ENCODE peak calls at places on chromosome 22, in eight cellular contexts. U is AG09309, E is Calu3, B is cardiac muscle cell, C is upper lobe of right lung, H is neural crest cell, I is osteoblast, G is psoas muscle. T is an unnamed sample.

GRCh38 chr22:43317252-43317651 is 25.9 kb downstream of the SCUBE1 start:
- DNase-seq in U (no peak), E (no peak), B (no peak), C (no peak), H (no peak), I (no peak), G (no peak), T (no peak)

GRCh38 chr22:23825246-23825905 is 13.4 kb downstream of the DERL3 start:
- DNase-seq in U (no peak), E (no peak), B (no peak), C (no peak), H (no peak), I (no peak), G (peak), T (peak)

GRCh38 chr22:47858773-47859306 is 1096.4 kb downstream of the TBC1D22A start:
- DNase-seq in U (no peak), E (no peak), B (no peak), C (no peak), H (no peak), I (no peak), G (no peak), T (no peak)

GRCh38 chr22:23705358-23705757 is 14.5 kb downstream of the RGL4 start:
- DNase-seq in U (no peak), E (no peak), B (no peak), C (no peak), H (no peak), I (no peak), G (no peak), T (no peak)

GRCh38 chr22:22703715-22704114 is 59.3 kb downstream of the GGTLC2 start:
- DNase-seq in U (no peak), E (no peak), B (peak), C (no peak), H (no peak), I (peak), G (no peak), T (no peak)

GRCh38 chr22:23073506-23074229 is 3.3 kb downstream of the GNAZ start:
- DNase-seq in U (no peak), E (no peak), B (no peak), C (peak), H (no peak), I (peak), G (peak), T (peak)

GRCh38 chr22:25409240-25409639 is 155.2 kb upstream of the GRK3 start:
- DNase-seq in U (no peak), E (no peak), B (no peak), C (no peak), H (no peak), I (no peak), G (no peak), T (no peak)

GRCh38 chr22:44535362-44536095 is 37.5 kb upstream of the RTL6 start:
- DNase-seq in U (no peak), E (no peak), B (no peak), C (peak), H (no peak), I (no peak), G (no peak), T (no peak)

GRCh38 chr22:34116126-34116525 is 195.8 kb upstream of the LARGE1 start:
- DNase-seq in U (no peak), E (no peak), B (no peak), C (no peak), H (no peak), I (no peak), G (no peak), T (no peak)

GRCh38 chr22:36155702-36156101 is 4.9 kb downstream of the APOL3 start:
- DNase-seq in U (no peak), E (no peak), B (peak), C (peak), H (no peak), I (no peak), G (peak), T (no peak)

GRCh38 chr22:17977371-17977770 is 47.0 kb downstream of the MICAL3 start:
- DNase-seq in U (no peak), E (no peak), B (no peak), C (no peak), H (no peak), I (no peak), G (no peak), T (no peak)

GRCh38 chr22:22815397-22816170 is 72.0 kb upstream of the IGLL5 start:
- DNase-seq in U (no peak), E (no peak), B (no peak), C (no peak), H (no peak), I (no peak), G (no peak), T (no peak)

GRCh38 chr22:36433318-36434231 is 45.8 kb upstream of the MYH9 start:
- DNase-seq in U (no peak), E (peak), B (no peak), C (peak), H (no peak), I (peak), G (no peak), T (no peak)

GRCh38 chr22:17783317-17783716 is 9.0 kb upstream of the BID start:
- DNase-seq in U (no peak), E (no peak), B (peak), C (no peak), H (no peak), I (peak), G (no peak), T (no peak)

GRCh38 chr22:22165936-22166710 is 78.5 kb upstream of the VPREB1 start:
- DNase-seq in U (no peak), E (no peak), B (no peak), C (no peak), H (no peak), I (no peak), G (no peak), T (no peak)

GRCh38 chr22:17537155-17537554 is 26.1 kb upstream of the SLC25A18 start:
- DNase-seq in U (no peak), E (no peak), B (no peak), C (no peak), H (no peak), I (no peak), G (no peak), T (no peak)

GRCh38 chr22:39800790-39801540 is 92.6 kb downstream of the ENTHD1 start:
- DNase-seq in U (no peak), E (no peak), B (no peak), C (no peak), H (no peak), I (no peak), G (no peak), T (no peak)

GRCh38 chr22:26360169-26360885 is 68.7 kb upstream of the ASPHD2 start:
- DNase-seq in U (no peak), E (peak), B (peak), C (no peak), H (peak), I (peak), G (peak), T (no peak)

GRCh38 chr22:27512283-27512761 is 289.2 kb downstream of the MN1 start:
- DNase-seq in U (peak), E (peak), B (peak), C (no peak), H (no peak), I (peak), G (peak), T (no peak)

GRCh38 chr22:17086301-17086700 is 1.5 kb downstream of the IL17RA start:
- DNase-seq in U (no peak), E (no peak), B (no peak), C (peak), H (no peak), I (no peak), G (no peak), T (no peak)

GRCh38 chr22:22164541-22165272 is 79.9 kb upstream of the VPREB1 start:
- DNase-seq in U (no peak), E (no peak), B (no peak), C (no peak), H (no peak), I (no peak), G (no peak), T (no peak)

GRCh38 chr22:36042240-36042639 is 13.6 kb upstream of the RBFOX2 start:
- DNase-seq in U (no peak), E (no peak), B (no peak), C (no peak), H (no peak), I (no peak), G (no peak), T (no peak)

GRCh38 chr22:22700631-22701030 is 56.2 kb downstream of the GGTLC2 start:
- DNase-seq in U (no peak), E (no peak), B (no peak), C (no peak), H (no peak), I (no peak), G (no peak), T (no peak)

GRCh38 chr22:17803871-17804270 is 29.6 kb upstream of the BID start:
- DNase-seq in U (no peak), E (no peak), B (no peak), C (no peak), H (no peak), I (no peak), G (no peak), T (no peak)

GRCh38 chr22:36467946-36468345 is 13.5 kb downstream of the TXN2 start:
- DNase-seq in U (no peak), E (peak), B (peak), C (no peak), H (no peak), I (peak), G (peak), T (no peak)

GRCh38 chr22:17258015-17258827 is 39.0 kb upstream of the ADA2 start:
- DNase-seq in U (no peak), E (peak), B (peak), C (no peak), H (peak), I (peak), G (peak), T (no peak)

GRCh38 chr22:39482768-39483167 is 19.3 kb upstream of the MIEF1 start:
- DNase-seq in U (no peak), E (no peak), B (no peak), C (no peak), H (no peak), I (peak), G (no peak), T (no peak)

GRCh38 chr22:40137132-40137531 is 40.6 kb upstream of the TNRC6B start:
- DNase-seq in U (no peak), E (no peak), B (no peak), C (no peak), H (no peak), I (no peak), G (no peak), T (no peak)

GRCh38 chr22:22759371-22759770 is 115.0 kb downstream of the GGTLC2 start:
- DNase-seq in U (no peak), E (no peak), B (no peak), C (no peak), H (no peak), I (no peak), G (no peak), T (no peak)

GRCh38 chr22:24137595-24137994 is 43.7 kb upstream of the SUSD2 start:
- DNase-seq in U (no peak), E (no peak), B (peak), C (no peak), H (no peak), I (peak), G (no peak), T (no peak)

GRCh38 chr22:36546092-36546804 is 17.3 kb upstream of the EIF3D start:
- DNase-seq in U (no peak), E (peak), B (peak), C (no peak), H (peak), I (peak), G (peak), T (peak)

GRCh38 chr22:26648011-26648497 is 9.3 kb upstream of the MIAT start:
- DNase-seq in U (no peak), E (no peak), B (no peak), C (no peak), H (no peak), I (no peak), G (no peak), T (no peak)

GRCh38 chr22:44305888-44306287 is 6.9 kb downstream of the SHISAL1 start:
- DNase-seq in U (no peak), E (no peak), B (no peak), C (no peak), H (no peak), I (no peak), G (no peak), T (no peak)

GRCh38 chr22:26576026-26576680 is 13.8 kb downstream of the TPST2 start:
- DNase-seq in U (no peak), E (no peak), B (no peak), C (no peak), H (no peak), I (no peak), G (no peak), T (no peak)

GRCh38 chr22:20085651-20086050 is 5.6 kb downstream of the DGCR8 start:
- DNase-seq in U (no peak), E (no peak), B (no peak), C (no peak), H (no peak), I (peak), G (no peak), T (no peak)

GRCh38 chr22:20083891-20084546 is 4.0 kb downstream of the DGCR8 start:
- DNase-seq in U (no peak), E (no peak), B (no peak), C (no peak), H (no peak), I (peak), G (no peak), T (no peak)

GRCh38 chr22:20083157-20083890 is 3.3 kb downstream of the DGCR8 start:
- DNase-seq in U (no peak), E (no peak), B (no peak), C (no peak), H (no peak), I (peak), G (no peak), T (no peak)

GRCh38 chr22:20086101-20086599 is 6.1 kb downstream of the DGCR8 start:
- DNase-seq in U (no peak), E (no peak), B (no peak), C (no peak), H (no peak), I (peak), G (no peak), T (no peak)

GRCh38 chr22:20084547-20085413 is 4.7 kb downstream of the DGCR8 start:
- DNase-seq in U (no peak), E (peak), B (peak), C (no peak), H (peak), I (peak), G (peak), T (no peak)
- TF ChIP-seq CTCF in U (peak), E (peak), B (peak), C (no peak), H (peak), I (peak), G (peak), T (peak)

GRCh38 chr22:10961043-10961860 is 4566.7 kb upstream of the OR11H1 start:
- DNase-seq in U (no peak), E (no peak), B (no peak), C (no peak), H (no peak), I (no peak), G (peak), T (peak)
- TF ChIP-seq CTCF in U (no peak), E (no peak), B (no peak), C (no peak), H (no peak), I (no peak), G (no peak), T (no peak)

GRCh38 chr22:49983148-49984042 is 22.8 kb downstream of the PIM3 start:
- DNase-seq in U (no peak), E (no peak), B (peak), C (peak), H (no peak), I (peak), G (peak), T (peak)
- TF ChIP-seq CTCF in U (peak), E (peak), B (peak), C (peak), H (peak), I (no peak), G (peak), T (peak)

GRCh38 chr22:38260760-38261477 is 11.9 kb downstream of the TMEM184B start:
- DNase-seq in U (no peak), E (no peak), B (no peak), C (no peak), H (no peak), I (peak), G (no peak), T (no peak)
- TF ChIP-seq CTCF in U (peak), E (no peak), B (peak), C (peak), H (no peak), I (peak), G (no peak), T (peak)

GRCh38 chr22:42132457-42132856 is 1.8 kb upstream of the CYP2D6 start:
- DNase-seq in U (no peak), E (no peak), B (no peak), C (no peak), H (no peak), I (peak), G (no peak), T (no peak)
- TF ChIP-seq CTCF in U (no peak), E (no peak), B (no peak), C (no peak), H (no peak), I (no peak), G (no peak), T (no peak)

GRCh38 chr22:20429254-20430100 is 8.1 kb downstream of the SCARF2 start:
- DNase-seq in U (no peak), E (peak), B (no peak), C (peak), H (no peak), I (peak), G (peak), T (peak)

GRCh38 chr22:20431520-20432237 is 5.9 kb downstream of the SCARF2 start:
- DNase-seq in U (no peak), E (no peak), B (no peak), C (peak), H (no peak), I (peak), G (peak), T (peak)

GRCh38 chr22:20430101-20430640 is 7.5 kb downstream of the SCARF2 start:
- DNase-seq in U (no peak), E (no peak), B (no peak), C (peak), H (no peak), I (peak), G (peak), T (peak)

GRCh38 chr22:20432244-20432686 is 5.4 kb downstream of the SCARF2 start:
- DNase-seq in U (no peak), E (no peak), B (no peak), C (peak), H (no peak), I (peak), G (peak), T (peak)

GRCh38 chr22:20430641-20431519 is 6.7 kb downstream of the SCARF2 start:
- DNase-seq in U (no peak), E (peak), B (no peak), C (peak), H (peak), I (peak), G (peak), T (peak)
- TF ChIP-seq CTCF in U (no peak), E (peak), B (no peak), C (peak), H (peak), I (no peak), G (peak), T (peak)

GRCh38 chr22:32826537-32826936 is 25.0 kb downstream of the TIMP3 start:
- DNase-seq in U (no peak), E (no peak), B (no peak), C (no peak), H (no peak), I (no peak), G (no peak), T (no peak)
- TF ChIP-seq CTCF in U (no peak), E (no peak), B (no peak), C (no peak), H (no peak), I (no peak), G (no peak), T (no peak)

GRCh38 chr22:29316429-29316828 is 932 bp upstream of the RASL10A start:
- DNase-seq in U (no peak), E (no peak), B (no peak), C (no peak), H (no peak), I (peak), G (peak), T (no peak)

GRCh38 chr22:29325356-29325755 is 9.9 kb upstream of the RASL10A start:
- DNase-seq in U (no peak), E (no peak), B (no peak), C (no peak), H (no peak), I (peak), G (no peak), T (no peak)

GRCh38 chr22:29319072-29319471 is 3.6 kb upstream of the RASL10A start:
- DNase-seq in U (no peak), E (no peak), B (no peak), C (no peak), H (no peak), I (peak), G (no peak), T (no peak)

GRCh38 chr22:29315286-29316195 is at the start of gene RASL10A:
- DNase-seq in U (no peak), E (no peak), B (no peak), C (peak), H (no peak), I (peak), G (peak), T (peak)

GRCh38 chr22:29320546-29320945 is 5.0 kb upstream of the RASL10A start:
- DNase-seq in U (no peak), E (no peak), B (no peak), C (no peak), H (no peak), I (peak), G (no peak), T (no peak)
- TF ChIP-seq CTCF in U (no peak), E (no peak), B (peak), C (no peak), H (peak), I (peak), G (no peak), T (peak)

DNA sequence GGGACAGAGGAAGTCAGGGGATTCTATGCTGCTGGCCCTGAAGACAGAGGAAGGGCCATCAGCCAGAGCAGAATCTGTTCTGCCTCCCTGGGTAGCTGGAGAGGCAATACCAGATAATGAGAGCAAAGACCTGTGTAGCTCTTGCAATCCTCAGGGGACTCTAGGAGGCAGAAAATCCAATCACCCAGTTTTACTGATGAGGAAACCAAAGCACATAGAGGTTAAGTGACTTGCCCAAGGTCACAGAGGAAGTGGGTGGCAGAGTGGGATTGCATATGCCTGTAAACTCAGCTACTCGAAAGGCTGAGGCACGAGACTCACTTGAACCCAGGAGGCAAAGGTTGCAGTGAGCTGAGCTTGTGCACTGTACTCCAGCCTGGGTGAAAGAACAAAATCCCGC is 55.1 kb downstream of the CELSR1 start:
- DNase-seq in U (no peak), E (no peak), B (no peak), C (no peak), H (no peak), I (peak), G (no peak), T (no peak)
- TF ChIP-seq CTCF in U (no peak), E (no peak), B (no peak), C (no peak), H (no peak), I (no peak), G (no peak), T (no peak)

T was measured in chondrocyte.